ENCODE peak calls at places on chromosomes 6 and 20, in six cellular contexts. P, Z, V, U, C and W are unnamed samples.

GRCh38 chr6:68326762-68327161 is 308.3 kb upstream of the ADGRB3 start:
- DNase-seq in C (no peak), Z (no peak), P (no peak), V (no peak), U (no peak), W (peak; percentile 40)

GRCh38 chr20:13492001-13492480 is 146.7 kb downstream of the TASP1 start:
- DNase-seq in P (no peak), V (no peak), U (no peak), C (no peak), Z (peak; percentile 67), W (no peak)

GRCh38 chr20:62588458-62589149 is 53.7 kb upstream of the SLCO4A1 start:
- DNase-seq in Z (no peak), V (no peak), P (no peak), C (no peak), U (no peak), W (no peak)

GRCh38 chr20:7220755-7221154 is 453.3 kb downstream of the BMP2 start:
- DNase-seq in Z (no peak), C (no peak), P (no peak), V (no peak), U (no peak), W (no peak)

GRCh38 chr6:19988555-19988954 is 151.4 kb downstream of the ID4 start:
- DNase-seq in Z (no peak), P (no peak), U (no peak), C (no peak), V (no peak), W (no peak)

GRCh38 chr6:34377984-34378383 is 14.5 kb downstream of the NUDT3 start:
- DNase-seq in V (no peak), C (no peak), Z (no peak), P (no peak), U (no peak), W (no peak)

GRCh38 chr20:38460040-38460623 is 12.5 kb upstream of the RALGAPB start:
- DNase-seq in Z (peak; percentile 39), V (peak; percentile 40), P (peak; percentile 57), C (peak; percentile 80), U (no peak), W (no peak)

GRCh38 chr6:56381852-56382251 is 134.5 kb upstream of the COL21A1 start:
- DNase-seq in U (no peak), V (no peak), Z (no peak), P (no peak), C (no peak), W (no peak)

GRCh38 chr20:33777831-33778230 is 33.3 kb upstream of the CHMP4B start:
- DNase-seq in U (no peak), P (no peak), C (no peak), Z (no peak), V (no peak), W (no peak)

GRCh38 chr20:57618091-57618765 is 2.0 kb downstream of the ZBP1 start:
- DNase-seq in U (no peak), C (peak; percentile 57), P (no peak), Z (no peak), V (peak; percentile 78), W (peak; percentile 83)

GRCh38 chr20:20457392-20458126 is 89.7 kb downstream of the INSM1 start:
- DNase-seq in Z (no peak), V (no peak), C (no peak), P (no peak), U (no peak), W (no peak)

GRCh38 chr20:19552144-19552895 is 205.7 kb upstream of the RIN2 start:
- DNase-seq in P (no peak), U (no peak), V (no peak), C (no peak), Z (peak; percentile 77), W (no peak)

GRCh38 chr6:142947702-142948480 is 2.9 kb upstream of the HIVEP2 start:
- DNase-seq in P (no peak), C (no peak), V (no peak), Z (no peak), U (no peak), W (no peak)

GRCh38 chr6:66429220-66429619 is 722.2 kb upstream of the EYS start:
- DNase-seq in Z (no peak), U (no peak), P (peak; percentile 16), C (no peak), V (no peak), W (no peak)

GRCh38 chr6:163170294-163170883 is 244.1 kb upstream of the QKI start:
- DNase-seq in C (no peak), P (peak; percentile 45), V (no peak), Z (no peak), U (no peak), W (no peak)

GRCh38 chr20:44032583-44033138 is 118.0 kb downstream of the TOX2 start:
- DNase-seq in U (no peak), P (no peak), Z (peak; percentile 33), V (no peak), C (no peak), W (no peak)

GRCh38 chr6:22045261-22045912 is 251.4 kb downstream of the PRL start:
- DNase-seq in V (no peak), P (no peak), C (no peak), U (no peak), Z (no peak), W (no peak)

GRCh38 chr6:44851176-44851575 is 463.7 kb downstream of the CDC5L start:
- DNase-seq in V (no peak), C (no peak), P (no peak), Z (no peak), U (no peak), W (no peak)

GRCh38 chr20:12217382-12217781 is 299.7 kb downstream of the BTBD3 start:
- DNase-seq in P (no peak), V (no peak), Z (no peak), C (no peak), U (no peak), W (no peak)

GRCh38 chr20:3251806-3252205 is 12.8 kb upstream of the SLC4A11 start:
- DNase-seq in U (no peak), C (no peak), Z (no peak), P (no peak), V (no peak), W (no peak)

GRCh38 chr6:15628499-15629131 is 34.2 kb downstream of the DTNBP1 start:
- DNase-seq in C (no peak), P (no peak), V (no peak), Z (no peak), U (no peak), W (no peak)

DNA sequence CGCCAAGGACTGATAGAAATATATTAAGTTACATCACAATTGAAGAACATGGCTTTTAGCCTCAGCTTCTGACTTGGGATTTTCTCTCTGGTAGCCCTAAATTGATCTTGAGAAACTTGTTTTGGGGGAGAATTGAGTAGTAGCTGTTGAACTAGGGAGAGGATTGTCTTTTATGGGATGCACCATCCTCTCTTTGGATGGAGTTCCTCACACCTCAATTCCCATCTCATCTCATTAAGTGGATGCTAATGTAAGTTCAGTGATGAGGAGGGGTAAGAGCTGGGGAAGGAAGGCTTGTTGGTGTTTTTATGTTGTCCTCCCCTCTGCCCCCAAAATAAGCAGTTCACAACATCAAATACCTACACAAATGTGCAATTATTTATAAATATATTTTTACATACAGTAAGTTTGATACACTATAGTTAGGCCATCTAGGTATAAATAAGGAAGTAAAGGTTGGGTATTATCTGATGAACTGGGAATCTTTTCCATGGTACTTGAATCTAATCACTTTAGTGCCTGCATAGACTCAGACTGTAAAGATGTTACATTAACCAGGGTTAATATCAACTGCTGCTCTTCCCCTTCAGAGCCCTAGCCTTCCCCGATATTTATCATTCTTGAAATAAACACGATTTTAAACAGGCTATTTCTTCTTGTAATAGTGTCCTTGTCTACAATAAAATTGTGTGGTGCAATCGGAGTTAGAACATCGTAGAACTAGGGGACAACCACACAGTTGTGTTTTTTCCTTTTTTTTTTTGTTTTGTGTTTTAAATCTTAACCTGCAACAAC is 4.2 kb downstream of the GJA1 start:
- DNase-seq in V (no peak), Z (no peak), U (no peak), P (no peak), C (no peak), W (no peak)
- TF ChIP-seq POLR2AphosphoS5 in V (no peak), Z (no peak), U (no peak), P (no peak), C (no peak), W (no peak)

GRCh38 chr6:116633685-116634084 is 17.4 kb downstream of the RSPH4A start:
- DNase-seq in Z (no peak), C (no peak), V (no peak), P (peak; percentile 7), U (no peak), W (no peak)
- H3K27ac ChIP-seq in Z (no peak overlapping the region), C (no peak overlapping the region), V (no peak overlapping the region), P (no peak overlapping the region), U (no peak overlapping the region), W (no peak overlapping the region)

GRCh38 chr6:169454204-169454871 is 200.7 kb upstream of the THBS2 start:
- DNase-seq in U (no peak), P (no peak), C (no peak), Z (peak; percentile 85), V (no peak), W (no peak)
- TF ChIP-seq POLR2AphosphoS5 in U (peak; percentile 86), P (no peak), C (no peak), Z (peak; percentile 36), V (no peak), W (no peak)

GRCh38 chr6:11854418-11855165 is 76.0 kb upstream of the ADTRP start:
- DNase-seq in V (no peak), C (no peak), U (no peak), Z (no peak), P (no peak), W (no peak)
- H3K27ac ChIP-seq in V (no peak overlapping the region), C (no peak overlapping the region), U (no peak overlapping the region), Z (no peak overlapping the region), P (peak overlapping the region; percentile 5), W (no peak overlapping the region)

GRCh38 chr6:35610830-35611229 is 77.9 kb downstream of the FKBP5 start:
- DNase-seq in C (no peak), U (no peak), V (no peak), Z (no peak), P (no peak), W (no peak)
- TF ChIP-seq POLR2AphosphoS5 in C (no peak), U (no peak), V (no peak), Z (peak; percentile 24), P (no peak), W (no peak)

GRCh38 chr6:79064635-79065034 is 13.4 kb downstream of the PHIP start:
- DNase-seq in P (no peak), Z (no peak), U (no peak), V (no peak), C (no peak), W (no peak)

GRCh38 chr6:79070206-79070825 is 7.7 kb downstream of the PHIP start:
- DNase-seq in C (no peak), U (no peak), P (no peak), V (no peak), Z (no peak), W (no peak)

GRCh38 chr6:79065232-79065631 is 12.8 kb downstream of the PHIP start:
- DNase-seq in P (no peak), C (no peak), U (no peak), Z (no peak), V (no peak), W (no peak)

GRCh38 chr6:79066330-79066729 is 11.7 kb downstream of the PHIP start:
- DNase-seq in U (no peak), V (no peak), P (no peak), C (no peak), Z (no peak), W (no peak)

DNA sequence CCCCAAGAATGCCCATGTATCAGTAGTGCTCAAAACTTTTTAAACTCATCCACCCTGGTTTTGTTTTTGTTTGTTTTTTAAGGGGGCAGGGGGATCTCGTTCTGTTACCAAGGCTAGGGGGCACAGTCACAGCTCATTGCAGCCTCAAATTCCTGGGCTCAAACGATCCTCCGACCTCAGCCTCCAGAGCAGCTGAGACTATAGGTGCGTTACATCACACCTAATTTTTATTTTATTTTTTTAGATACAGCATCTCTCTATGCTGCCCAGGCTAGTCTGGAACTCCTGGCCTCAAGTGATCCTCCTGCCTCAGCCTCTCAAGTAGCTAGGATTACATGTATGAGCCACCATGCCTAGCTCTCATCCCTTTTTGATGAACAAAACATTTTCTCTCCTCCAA is 11.2 kb downstream of the PHIP start:
- DNase-seq in C (no peak), V (no peak), U (no peak), P (no peak), Z (no peak), W (no peak)
- H3K27ac ChIP-seq in C (no peak overlapping the region), V (no peak overlapping the region), U (no peak overlapping the region), P (no peak overlapping the region), Z (no peak overlapping the region), W (no peak overlapping the region)